ENCODE peak calls at places on chromosome 22, in seven cellular contexts. One of them, this sample, is unnamed.
A peak's percentile ranks its signal among the peaks of the same experiment; 100 is the strongest.

GRCh38 chr22:25368271-25368670 is 148.8 kb downstream of the CRYBB2 start:
- DNase-seq in uterus: peak; percentile 34
- DNase-seq in lower lobe of right lung: no peak
- DNase-seq in CD4-positive, alpha-beta memory T cell: no peak
- DNase-seq in body of pancreas: no peak
- DNase-seq in A549: no peak
- DNase-seq in CD8-positive, alpha-beta T cell: no peak
- DNase-seq in this sample: no peak

GRCh38 chr22:38767313-38767712 is 11.5 kb upstream of the SUN2 start:
- DNase-seq in uterus: no peak
- DNase-seq in lower lobe of right lung: no peak
- DNase-seq in CD4-positive, alpha-beta memory T cell: no peak
- DNase-seq in body of pancreas: no peak
- DNase-seq in A549: no peak
- DNase-seq in CD8-positive, alpha-beta T cell: no peak
- DNase-seq in this sample: no peak

GRCh38 chr22:37486224-37486845 is at the start of gene MFNG:
- DNase-seq in uterus: peak; percentile 47
- DNase-seq in lower lobe of right lung: peak; percentile 90
- DNase-seq in CD4-positive, alpha-beta memory T cell: peak; percentile 64
- DNase-seq in body of pancreas: peak; percentile 65
- DNase-seq in A549: peak; percentile 54
- DNase-seq in CD8-positive, alpha-beta T cell: peak; percentile 77
- DNase-seq in this sample: peak; percentile 70

GRCh38 chr22:19178659-19179471 is at the start of gene SLC25A1:
- DNase-seq in uterus: peak; percentile 91
- DNase-seq in lower lobe of right lung: peak; percentile 94
- DNase-seq in CD4-positive, alpha-beta memory T cell: peak; percentile 50
- DNase-seq in body of pancreas: peak; percentile 94
- DNase-seq in A549: peak; percentile 72
- DNase-seq in CD8-positive, alpha-beta T cell: peak; percentile 75
- DNase-seq in this sample: peak; percentile 94

GRCh38 chr22:18000441-18001039 is 23.8 kb downstream of the MICAL3 start:
- DNase-seq in uterus: peak; percentile 30
- DNase-seq in lower lobe of right lung: no peak
- DNase-seq in CD4-positive, alpha-beta memory T cell: peak; percentile 32
- DNase-seq in body of pancreas: peak; percentile 33
- DNase-seq in A549: no peak
- DNase-seq in CD8-positive, alpha-beta T cell: peak; percentile 15
- DNase-seq in this sample: no peak

GRCh38 chr22:19981961-19982920 is 34.4 kb downstream of the ARVCF start:
- DNase-seq in uterus: no peak
- DNase-seq in lower lobe of right lung: no peak
- DNase-seq in CD4-positive, alpha-beta memory T cell: no peak
- DNase-seq in body of pancreas: no peak
- DNase-seq in A549: no peak
- DNase-seq in CD8-positive, alpha-beta T cell: no peak
- DNase-seq in this sample: no peak

GRCh38 chr22:37234736-37235711 is 9.0 kb downstream of the RAC2 start:
- DNase-seq in uterus: no peak
- DNase-seq in lower lobe of right lung: peak; percentile 29
- DNase-seq in CD4-positive, alpha-beta memory T cell: no peak
- DNase-seq in body of pancreas: no peak
- DNase-seq in A549: no peak
- DNase-seq in CD8-positive, alpha-beta T cell: no peak
- DNase-seq in this sample: no peak

GRCh38 chr22:20433191-20433590 is 4.4 kb downstream of the SCARF2 start:
- DNase-seq in uterus: no peak
- DNase-seq in lower lobe of right lung: peak; percentile 24
- DNase-seq in CD4-positive, alpha-beta memory T cell: no peak
- DNase-seq in body of pancreas: no peak
- DNase-seq in A549: no peak
- DNase-seq in CD8-positive, alpha-beta T cell: no peak
- DNase-seq in this sample: no peak

GRCh38 chr22:21815357-21815756 is 52.1 kb downstream of the MAPK1 start:
- DNase-seq in uterus: no peak
- DNase-seq in lower lobe of right lung: no peak
- DNase-seq in CD4-positive, alpha-beta memory T cell: no peak
- DNase-seq in body of pancreas: no peak
- DNase-seq in A549: no peak
- DNase-seq in CD8-positive, alpha-beta T cell: no peak
- DNase-seq in this sample: no peak

GRCh38 chr22:27372969-27373670 is 428.4 kb downstream of the MN1 start:
- DNase-seq in uterus: no peak
- DNase-seq in lower lobe of right lung: peak; percentile 70
- DNase-seq in CD4-positive, alpha-beta memory T cell: no peak
- DNase-seq in body of pancreas: peak; percentile 80
- DNase-seq in A549: no peak
- DNase-seq in CD8-positive, alpha-beta T cell: no peak
- DNase-seq in this sample: no peak

GRCh38 chr22:26894766-26895485 is 237.5 kb downstream of the MIAT start:
- DNase-seq in uterus: no peak
- DNase-seq in lower lobe of right lung: no peak
- DNase-seq in CD4-positive, alpha-beta memory T cell: no peak
- DNase-seq in body of pancreas: no peak
- DNase-seq in A549: peak; percentile 82
- DNase-seq in CD8-positive, alpha-beta T cell: no peak
- DNase-seq in this sample: no peak

GRCh38 chr22:46071451-46072029 is 78.8 kb upstream of the PPARA start:
- DNase-seq in uterus: peak; percentile 95
- DNase-seq in lower lobe of right lung: peak; percentile 91
- DNase-seq in CD4-positive, alpha-beta memory T cell: peak; percentile 48
- DNase-seq in body of pancreas: peak; percentile 94
- DNase-seq in A549: no peak
- DNase-seq in CD8-positive, alpha-beta T cell: peak; percentile 44
- DNase-seq in this sample: peak; percentile 94

GRCh38 chr22:29820941-29821789 is 16.9 kb downstream of the ASCC2 start:
- DNase-seq in uterus: no peak
- DNase-seq in lower lobe of right lung: peak; percentile 94
- DNase-seq in CD4-positive, alpha-beta memory T cell: no peak
- DNase-seq in body of pancreas: peak; percentile 60
- DNase-seq in A549: peak; percentile 46
- DNase-seq in CD8-positive, alpha-beta T cell: peak; percentile 14
- DNase-seq in this sample: peak; percentile 90

GRCh38 chr22:41096841-41097240 is 4.4 kb downstream of the EP300 start:
- DNase-seq in uterus: no peak
- DNase-seq in lower lobe of right lung: no peak
- DNase-seq in CD4-positive, alpha-beta memory T cell: no peak
- DNase-seq in body of pancreas: no peak
- DNase-seq in A549: no peak
- DNase-seq in CD8-positive, alpha-beta T cell: no peak
- DNase-seq in this sample: no peak

GRCh38 chr22:26585104-26585790 is 4.7 kb downstream of the TPST2 start:
- DNase-seq in uterus: peak; percentile 19
- DNase-seq in lower lobe of right lung: peak; percentile 66
- DNase-seq in CD4-positive, alpha-beta memory T cell: no peak
- DNase-seq in body of pancreas: peak; percentile 40
- DNase-seq in A549: no peak
- DNase-seq in CD8-positive, alpha-beta T cell: no peak
- DNase-seq in this sample: peak; percentile 78

GRCh38 chr22:47165338-47165931 is 403.0 kb downstream of the TBC1D22A start:
- DNase-seq in uterus: peak; percentile 7
- DNase-seq in lower lobe of right lung: peak; percentile 28
- DNase-seq in CD4-positive, alpha-beta memory T cell: no peak
- DNase-seq in body of pancreas: peak; percentile 8
- DNase-seq in A549: no peak
- DNase-seq in CD8-positive, alpha-beta T cell: no peak
- DNase-seq in this sample: no peak

GRCh38 chr22:37599161-37599560 is 9.5 kb upstream of the GGA1 start:
- DNase-seq in uterus: no peak
- DNase-seq in lower lobe of right lung: no peak
- DNase-seq in CD4-positive, alpha-beta memory T cell: no peak
- DNase-seq in body of pancreas: no peak
- DNase-seq in A549: no peak
- DNase-seq in CD8-positive, alpha-beta T cell: no peak
- DNase-seq in this sample: no peak

GRCh38 chr22:46737976-46738641 is at the start of gene CERK:
- DNase-seq in uterus: peak; percentile 80
- DNase-seq in lower lobe of right lung: peak; percentile 75
- DNase-seq in CD4-positive, alpha-beta memory T cell: peak; percentile 60
- DNase-seq in body of pancreas: peak; percentile 78
- DNase-seq in A549: peak; percentile 41
- DNase-seq in CD8-positive, alpha-beta T cell: peak; percentile 70
- DNase-seq in this sample: peak; percentile 82

GRCh38 chr22:26457661-26458272 is 25.8 kb downstream of the HPS4 start:
- DNase-seq in uterus: no peak
- DNase-seq in lower lobe of right lung: no peak
- DNase-seq in CD4-positive, alpha-beta memory T cell: no peak
- DNase-seq in body of pancreas: no peak
- DNase-seq in A549: no peak
- DNase-seq in CD8-positive, alpha-beta T cell: no peak
- DNase-seq in this sample: no peak

GRCh38 chr22:41845380-41846267 is 12.7 kb downstream of the SREBF2 start:
- DNase-seq in uterus: no peak
- DNase-seq in lower lobe of right lung: no peak
- DNase-seq in CD4-positive, alpha-beta memory T cell: no peak
- DNase-seq in body of pancreas: no peak
- DNase-seq in A549: no peak
- DNase-seq in CD8-positive, alpha-beta T cell: no peak
- DNase-seq in this sample: no peak

GRCh38 chr22:43197271-43197941 is 10.5 kb upstream of the TTLL12 start:
- DNase-seq in uterus: no peak
- DNase-seq in lower lobe of right lung: no peak
- DNase-seq in CD4-positive, alpha-beta memory T cell: no peak
- DNase-seq in body of pancreas: no peak
- DNase-seq in A549: no peak
- DNase-seq in CD8-positive, alpha-beta T cell: no peak
- DNase-seq in this sample: no peak

GRCh38 chr22:40479126-40479800 is 108.9 kb downstream of the SGSM3 start:
- DNase-seq in uterus: no peak
- DNase-seq in lower lobe of right lung: no peak
- DNase-seq in CD4-positive, alpha-beta memory T cell: no peak
- DNase-seq in body of pancreas: no peak
- DNase-seq in A549: no peak
- DNase-seq in CD8-positive, alpha-beta T cell: no peak
- DNase-seq in this sample: no peak

GRCh38 chr22:16988257-16988656 is 19.8 kb downstream of the GAB4 start:
- DNase-seq in uterus: no peak
- DNase-seq in lower lobe of right lung: no peak
- DNase-seq in CD4-positive, alpha-beta memory T cell: no peak
- DNase-seq in body of pancreas: no peak
- DNase-seq in A549: no peak
- DNase-seq in CD8-positive, alpha-beta T cell: no peak
- DNase-seq in this sample: no peak
- H3K4me3 ChIP-seq in uterus: no peak overlapping the region
- H3K4me3 ChIP-seq in lower lobe of right lung: no peak overlapping the region
- H3K4me3 ChIP-seq in CD4-positive, alpha-beta memory T cell: no peak overlapping the region
- H3K4me3 ChIP-seq in body of pancreas: no peak overlapping the region
- H3K4me3 ChIP-seq in A549: no peak overlapping the region
- H3K4me3 ChIP-seq in CD8-positive, alpha-beta T cell: no peak overlapping the region
- H3K4me3 ChIP-seq in this sample: no peak overlapping the region

GRCh38 chr22:36197601-36198146 is 3.9 kb downstream of the APOL4 start:
- DNase-seq in uterus: peak; percentile 39
- DNase-seq in lower lobe of right lung: no peak
- DNase-seq in CD4-positive, alpha-beta memory T cell: no peak
- DNase-seq in body of pancreas: no peak
- DNase-seq in A549: no peak
- DNase-seq in CD8-positive, alpha-beta T cell: no peak
- DNase-seq in this sample: no peak
- H3K27ac ChIP-seq in uterus: peak overlapping the region; percentile 61
- H3K27ac ChIP-seq in lower lobe of right lung: peak overlapping the region; percentile 46
- H3K27ac ChIP-seq in CD4-positive, alpha-beta memory T cell: no peak overlapping the region
- H3K27ac ChIP-seq in body of pancreas: no peak overlapping the region
- H3K27ac ChIP-seq in A549: no peak overlapping the region
- H3K27ac ChIP-seq in CD8-positive, alpha-beta T cell: no peak overlapping the region
- H3K27ac ChIP-seq in this sample: peak overlapping the region; percentile 73

GRCh38 chr22:31083377-31083768 is 2.3 kb downstream of the SMTN start:
- DNase-seq in uterus: no peak
- DNase-seq in lower lobe of right lung: no peak
- DNase-seq in CD4-positive, alpha-beta memory T cell: no peak
- DNase-seq in body of pancreas: peak; percentile 80
- DNase-seq in A549: no peak
- DNase-seq in CD8-positive, alpha-beta T cell: no peak
- DNase-seq in this sample: no peak
- H3K4me1 ChIP-seq in uterus: peaks cover 4% of the 10 kb centered on the region
- H3K4me1 ChIP-seq in lower lobe of right lung: peaks cover 63% of the 10 kb centered on the region
- H3K4me1 ChIP-seq in CD4-positive, alpha-beta memory T cell: peaks cover 43% of the 10 kb centered on the region
- H3K4me1 ChIP-seq in body of pancreas: peaks cover 77% of the 10 kb centered on the region
- H3K4me1 ChIP-seq in A549: peaks cover 31% of the 10 kb centered on the region
- H3K4me1 ChIP-seq in CD8-positive, alpha-beta T cell: peaks cover 32% of the 10 kb centered on the region
- H3K4me1 ChIP-seq in this sample: peaks cover 79% of the 10 kb centered on the region

GRCh38 chr22:49850021-49850911 is 3.4 kb upstream of the ZBED4 start:
- DNase-seq in uterus: no peak
- DNase-seq in lower lobe of right lung: no peak
- DNase-seq in CD4-positive, alpha-beta memory T cell: no peak
- DNase-seq in body of pancreas: no peak
- DNase-seq in A549: no peak
- DNase-seq in CD8-positive, alpha-beta T cell: no peak
- DNase-seq in this sample: no peak

GRCh38 chr22:49848690-49849160 is 4.9 kb upstream of the ZBED4 start:
- DNase-seq in uterus: no peak
- DNase-seq in lower lobe of right lung: no peak
- DNase-seq in CD4-positive, alpha-beta memory T cell: no peak
- DNase-seq in body of pancreas: no peak
- DNase-seq in A549: no peak
- DNase-seq in CD8-positive, alpha-beta T cell: no peak
- DNase-seq in this sample: no peak

GRCh38 chr22:49849161-49850020 is 4.3 kb upstream of the ZBED4 start:
- DNase-seq in uterus: no peak
- DNase-seq in lower lobe of right lung: no peak
- DNase-seq in CD4-positive, alpha-beta memory T cell: no peak
- DNase-seq in body of pancreas: no peak
- DNase-seq in A549: no peak
- DNase-seq in CD8-positive, alpha-beta T cell: no peak
- DNase-seq in this sample: no peak

GRCh38 chr22:49845666-49846459 is 7.8 kb upstream of the ZBED4 start:
- DNase-seq in uterus: no peak
- DNase-seq in lower lobe of right lung: no peak
- DNase-seq in CD4-positive, alpha-beta memory T cell: no peak
- DNase-seq in body of pancreas: no peak
- DNase-seq in A549: no peak
- DNase-seq in CD8-positive, alpha-beta T cell: no peak
- DNase-seq in this sample: no peak

DNA sequence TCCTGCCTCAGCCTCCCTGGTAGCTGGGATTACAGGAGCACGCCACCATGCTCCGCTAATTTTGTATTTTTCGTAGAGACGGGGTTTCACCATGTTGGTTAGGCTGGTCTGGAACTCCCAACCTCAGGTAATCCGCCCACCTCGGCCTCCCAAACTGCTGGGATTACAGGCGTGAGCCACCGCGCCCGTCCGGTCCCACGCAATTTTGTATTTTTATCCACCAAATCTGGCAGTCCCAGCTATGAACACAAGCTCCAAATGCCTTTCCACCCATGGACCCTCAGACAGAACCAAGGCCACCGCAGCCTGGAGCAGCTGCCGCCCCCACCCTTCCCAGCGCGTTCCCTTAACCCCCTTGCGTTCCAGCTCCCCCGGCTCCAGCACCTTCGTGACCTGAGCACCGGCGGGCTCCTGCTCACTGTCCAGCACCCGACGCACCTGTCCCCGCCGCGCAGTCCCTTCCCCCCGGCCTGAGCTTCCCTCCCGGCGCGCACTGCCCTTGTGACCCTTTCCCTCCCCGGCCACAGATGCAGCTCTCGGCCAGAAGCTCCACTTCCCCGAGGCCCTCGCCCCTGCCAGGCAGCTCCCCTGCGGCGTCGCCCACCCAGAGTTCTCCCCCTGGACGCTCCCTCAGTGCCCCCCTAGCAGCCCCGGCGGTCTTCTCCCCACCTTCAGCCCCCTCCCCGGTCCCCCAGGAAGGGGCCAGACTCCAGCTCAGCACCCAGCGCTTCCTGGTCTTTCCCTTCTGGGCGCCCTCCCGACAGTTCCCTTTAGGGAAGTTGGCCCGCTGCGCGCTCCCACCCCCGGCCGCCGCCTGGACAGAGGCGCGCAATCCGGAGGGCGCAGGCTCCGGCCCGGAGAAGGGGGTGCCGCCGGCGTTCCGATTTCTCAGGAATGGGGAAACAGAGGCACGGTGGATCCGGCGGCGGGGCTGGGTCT is 5.6 kb upstream of the ZBED4 start:
- DNase-seq in uterus: no peak
- DNase-seq in lower lobe of right lung: peak; percentile 77
- DNase-seq in CD4-positive, alpha-beta memory T cell: no peak
- DNase-seq in body of pancreas: no peak
- DNase-seq in A549: no peak
- DNase-seq in CD8-positive, alpha-beta T cell: no peak
- DNase-seq in this sample: peak; percentile 35
- H3K4me3 ChIP-seq in uterus: peak overlapping the region; percentile 4
- H3K4me3 ChIP-seq in lower lobe of right lung: peak overlapping the region; percentile 59
- H3K4me3 ChIP-seq in CD4-positive, alpha-beta memory T cell: peak overlapping the region; percentile 47
- H3K4me3 ChIP-seq in body of pancreas: peak overlapping the region; percentile 40
- H3K4me3 ChIP-seq in A549: peak overlapping the region; percentile 45
- H3K4me3 ChIP-seq in CD8-positive, alpha-beta T cell: no peak overlapping the region
- H3K4me3 ChIP-seq in this sample: peak overlapping the region; percentile 68

This sample was measured in left ventricle myocardium inferior.